ENCODE peak calls at places on chromosomes 5 and 9, in ten cellular contexts. E, M, W, G, I, K, S, O, V and D are unnamed samples.

GRCh38 chr5:178532236-178532635 is 58.0 kb downstream of the COL23A1 start:
- DNase-seq in G (peak), V (no peak), W (no peak), M (no peak), I (no peak), O (no peak), K (no peak), S (no peak), E (no peak), D (no peak)

GRCh38 chr9:5326893-5327548 is 12.7 kb downstream of the RLN1 start:
- DNase-seq in V (no peak), K (no peak), E (peak), O (peak), W (no peak), M (no peak), I (peak), S (no peak), G (no peak), D (peak)

GRCh38 chr5:32713396-32714381 is 2.6 kb downstream of the NPR3 start:
- DNase-seq in S (no peak), K (peak), V (no peak), E (no peak), W (no peak), G (peak), M (no peak), I (peak), O (no peak), D (peak)

GRCh38 chr5:64165500-64166200 is at the start of gene RNF180:
- DNase-seq in S (no peak), K (peak), O (peak), G (peak), E (no peak), M (peak), I (peak), W (peak), V (no peak), D (peak)

GRCh38 chr5:141412853-141413539 is at the start of gene PCDHGA10:
- DNase-seq in V (no peak), G (no peak), M (no peak), O (peak), S (no peak), W (peak), E (peak), K (peak), I (peak), D (no peak)

GRCh38 chr5:142845402-142845901 is 75.3 kb downstream of the ARHGAP26 start:
- DNase-seq in V (no peak), K (no peak), G (no peak), W (peak), E (no peak), O (no peak), M (no peak), S (no peak), I (no peak), D (no peak)

GRCh38 chr5:109823597-109823996 is 133.9 kb downstream of the MAN2A1 start:
- DNase-seq in O (no peak), M (peak), S (no peak), V (no peak), G (no peak), E (no peak), K (no peak), W (no peak), I (no peak), D (no peak)

GRCh38 chr9:35518981-35519679 is 29.2 kb downstream of the RUSC2 start:
- DNase-seq in K (no peak), G (no peak), I (no peak), M (no peak), E (no peak), V (no peak), W (no peak), S (no peak), O (no peak), D (no peak)

GRCh38 chr5:36158144-36158543 is 6.2 kb downstream of the SKP2 start:
- DNase-seq in G (no peak), E (no peak), W (no peak), O (no peak), V (no peak), K (no peak), M (no peak), S (no peak), I (no peak), D (no peak)

GRCh38 chr5:168979140-168979539 is 321.8 kb downstream of the SLIT3 start:
- DNase-seq in V (no peak), S (no peak), O (no peak), E (no peak), I (no peak), M (no peak), G (no peak), W (no peak), K (no peak), D (no peak)

GRCh38 chr5:177116631-177117373 is 16.8 kb upstream of the NSD1 start:
- DNase-seq in K (no peak), W (peak), M (no peak), V (peak), I (peak), G (peak), E (peak), O (peak), S (peak), D (peak)

GRCh38 chr5:961002-961710 is 47.4 kb upstream of the NKD2 start:
- DNase-seq in G (peak), V (peak), S (no peak), O (no peak), E (no peak), K (peak), I (no peak), W (no peak), M (no peak), D (no peak)

GRCh38 chr9:80964374-80964773 is 725.0 kb downstream of the TLE1 start:
- DNase-seq in I (no peak), E (no peak), G (no peak), V (no peak), K (no peak), S (no peak), M (no peak), O (no peak), W (no peak), D (no peak)

GRCh38 chr5:133780619-133781280 is 168.4 kb upstream of the FSTL4 start:
- DNase-seq in E (no peak), W (no peak), S (no peak), I (no peak), K (no peak), V (peak), O (no peak), M (no peak), G (no peak), D (no peak)

GRCh38 chr5:69052181-69052580 is 41.6 kb upstream of the SLC30A5 start:
- DNase-seq in E (no peak), V (no peak), W (no peak), I (no peak), O (no peak), K (no peak), G (no peak), M (no peak), S (no peak), D (no peak)

GRCh38 chr5:107736608-107737007 is 65.9 kb upstream of the EFNA5 start:
- DNase-seq in V (no peak), W (no peak), M (no peak), S (no peak), E (no peak), I (no peak), K (no peak), O (no peak), G (no peak), D (no peak)

GRCh38 chr5:169161022-169161680 is 139.8 kb downstream of the SLIT3 start:
- DNase-seq in K (peak), S (no peak), W (no peak), E (no peak), G (no peak), I (peak), V (peak), M (peak), O (no peak), D (no peak)

GRCh38 chr9:35646583-35647265 is 4.0 kb downstream of the SIT1 start:
- DNase-seq in V (peak), O (peak), G (peak), M (peak), E (peak), W (peak), S (peak), I (peak), K (peak), D (peak)

GRCh38 chr5:65506961-65507360 is 25.2 kb upstream of the ADAMTS6 start:
- DNase-seq in S (no peak), I (no peak), E (no peak), O (no peak), V (no peak), G (no peak), M (no peak), W (no peak), K (no peak), D (no peak)

GRCh38 chr9:133441571-133441970 is 18.2 kb upstream of the CACFD1 start:
- DNase-seq in S (no peak), K (no peak), O (no peak), M (no peak), G (no peak), I (no peak), W (no peak), E (no peak), V (no peak), D (no peak)

GRCh38 chr5:134122530-134122929 is 8.0 kb downstream of the TCF7 start:
- DNase-seq in M (no peak), G (peak), E (peak), V (no peak), O (peak), I (no peak), S (peak), K (no peak), W (peak), D (no peak)

GRCh38 chr5:134559672-134560071 is 34.2 kb downstream of the JADE2 start:
- DNase-seq in V (no peak), O (no peak), S (no peak), W (no peak), E (no peak), I (no peak), M (no peak), G (no peak), K (no peak), D (no peak)

GRCh38 chr5:77993799-77994318 is 217.7 kb upstream of the TBCA start:
- DNase-seq in M (no peak), E (no peak), W (no peak), G (no peak), O (no peak), I (no peak), S (no peak), V (no peak), K (no peak), D (no peak)

GRCh38 chr5:95822408-95823240 is at the start of gene GLRX:
- DNase-seq in M (peak), I (peak), W (peak), E (peak), G (peak), K (peak), S (no peak), V (no peak), O (peak), D (peak)

GRCh38 chr5:41290810-41291209 is 77.5 kb upstream of the C6 start:
- DNase-seq in I (no peak), K (no peak), S (no peak), O (no peak), V (no peak), G (peak), W (no peak), M (no peak), E (no peak), D (no peak)

GRCh38 chr5:56233230-56233629 is at the start of gene ANKRD55:
- DNase-seq in V (no peak), G (no peak), O (no peak), M (no peak), W (no peak), K (no peak), I (peak), S (no peak), E (no peak), D (no peak)

GRCh38 chr5:173051746-173052145 is 4.4 kb upstream of the CREBRF start:
- DNase-seq in I (no peak), M (no peak), E (no peak), K (no peak), O (no peak), V (no peak), S (no peak), W (no peak), G (no peak), D (no peak)

GRCh38 chr9:38445154-38446043 is 21.1 kb upstream of the IGFBPL1 start:
- DNase-seq in V (no peak), K (no peak), E (no peak), S (no peak), W (peak), O (no peak), I (no peak), G (no peak), M (no peak), D (no peak)

GRCh38 chr9:36499156-36499886 is 73.4 kb upstream of the MELK start:
- DNase-seq in K (no peak), S (no peak), I (peak), O (no peak), W (no peak), G (no peak), M (no peak), V (no peak), E (no peak), D (no peak)

GRCh38 chr9:92664394-92665152 is 5.4 kb downstream of the IPPK start:
- DNase-seq in W (peak), E (peak), K (no peak), G (peak), I (no peak), S (no peak), M (no peak), V (no peak), O (no peak), D (no peak)

GRCh38 chr5:66818935-66819328 is 222.7 kb downstream of the MAST4 start:
- DNase-seq in O (no peak), V (no peak), K (no peak), W (no peak), I (no peak), G (no peak), E (no peak), M (no peak), S (no peak), D (no peak)

DNA sequence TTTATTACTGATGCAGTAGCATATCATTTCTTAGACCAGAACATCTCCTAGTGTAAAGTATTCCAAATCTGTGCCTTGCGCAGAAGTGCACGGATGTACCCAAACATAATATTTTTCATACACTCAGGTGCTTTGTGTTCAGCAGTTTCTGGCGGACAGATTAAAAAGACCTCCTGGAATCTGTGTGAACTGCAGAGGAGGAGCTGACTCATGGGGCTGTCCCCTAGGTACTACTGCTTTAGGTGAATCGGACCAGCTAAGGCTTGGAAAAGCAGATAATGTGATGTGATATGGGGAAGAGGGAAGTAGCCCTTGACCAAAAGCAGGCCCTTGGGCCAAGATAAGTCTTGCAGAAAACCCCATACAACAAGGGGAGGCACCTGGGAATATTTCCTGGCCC is 310.1 kb downstream of the PLK2 start:
- DNase-seq in S (no peak), W (no peak), K (no peak), I (no peak), O (no peak), G (no peak), M (no peak), E (no peak), V (no peak), D (no peak)
- TF ChIP-seq CTCF in S (no peak), W (no peak), K (no peak), I (no peak), O (no peak), G (no peak), M (no peak), E (no peak), V (no peak), D (no peak)

DNA sequence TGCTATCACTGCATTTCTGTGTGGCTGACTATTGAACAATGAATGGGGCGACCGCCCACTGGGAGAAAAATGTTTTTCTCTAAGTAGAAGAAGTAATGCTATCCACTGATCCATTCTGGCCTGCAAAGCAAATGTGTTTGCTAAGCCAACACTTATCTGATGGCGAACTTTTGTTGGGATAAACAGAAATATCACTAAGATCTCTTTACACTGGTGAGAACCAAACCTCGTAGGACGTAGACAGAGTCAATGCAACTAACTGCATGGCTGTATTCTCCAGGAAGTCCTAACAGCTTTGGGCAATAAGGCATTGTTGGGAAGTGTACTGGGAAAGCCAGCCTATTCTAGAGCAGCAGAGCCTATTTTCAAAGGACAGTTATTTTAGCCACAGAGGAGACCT is 77.7 kb downstream of the ANKH start:
- DNase-seq in E (no peak), S (no peak), K (no peak), I (no peak), G (no peak), M (no peak), V (no peak), O (no peak), W (no peak), D (no peak)
- TF ChIP-seq CTCF in E (no peak), S (no peak), K (no peak), I (no peak), G (no peak), M (no peak), V (no peak), O (no peak), W (no peak), D (no peak)

GRCh38 chr9:100216178-100216787 is 117.2 kb downstream of the INVS start:
- DNase-seq in W (peak), K (no peak), G (no peak), M (peak), I (peak), S (peak), E (peak), O (peak), V (no peak), D (no peak)
- TF ChIP-seq CTCF in W (peak), K (peak), G (peak), M (peak), I (peak), S (peak), E (peak), O (no peak), V (no peak), D (peak)

GRCh38 chr5:53364098-53364497 is 116.3 kb upstream of the FST start:
- DNase-seq in I (no peak), G (no peak), S (no peak), V (no peak), O (no peak), M (no peak), K (no peak), E (no peak), W (no peak), D (no peak)
- TF ChIP-seq CTCF in I (no peak), G (no peak), S (no peak), V (no peak), O (no peak), M (no peak), K (no peak), E (no peak), W (no peak), D (no peak)

DNA sequence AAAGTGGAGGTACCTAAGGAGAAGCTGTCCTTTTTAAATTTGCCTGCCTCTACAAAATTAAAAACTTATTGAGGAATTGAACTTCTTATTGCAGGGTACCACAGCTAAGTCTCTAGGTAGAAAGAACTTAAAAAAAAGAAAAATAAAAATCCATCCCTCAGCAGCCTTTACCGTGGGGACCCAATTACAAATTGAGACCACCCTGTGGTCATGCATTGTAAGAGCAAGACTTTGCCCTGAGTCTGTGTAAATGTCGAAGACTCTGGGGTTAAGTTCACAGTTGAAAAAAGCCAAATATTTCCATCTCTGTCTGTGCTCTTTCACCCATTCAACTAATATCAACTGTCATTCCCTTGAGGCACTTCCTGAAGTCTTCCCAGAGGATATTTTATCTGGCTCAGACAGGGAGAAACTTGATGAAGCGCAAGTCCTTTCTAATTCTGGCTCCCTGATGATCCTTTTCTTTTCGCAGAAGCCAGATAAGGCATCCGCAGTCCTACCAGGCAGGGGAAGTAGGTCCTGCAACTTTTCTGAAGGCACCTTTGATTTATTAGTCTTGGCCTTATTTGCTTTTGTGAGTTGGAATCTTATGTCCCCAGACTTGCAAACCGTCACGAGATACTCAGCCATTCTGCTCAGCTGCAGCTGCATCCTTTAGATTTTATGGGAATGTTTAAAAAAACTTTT is 323.8 kb upstream of the WWC1 start:
- DNase-seq in M (no peak), O (no peak), G (no peak), I (no peak), K (no peak), V (no peak), S (no peak), W (no peak), E (no peak), D (no peak)
- TF ChIP-seq CTCF in M (no peak), O (no peak), G (no peak), I (no peak), K (peak), V (no peak), S (no peak), W (no peak), E (no peak), D (peak)

GRCh38 chr9:119370816-119371215 is 1.6 kb upstream of the BRINP1 start:
- DNase-seq in S (no peak), W (peak), G (no peak), E (no peak), V (no peak), O (no peak), I (peak), K (peak), M (peak), D (peak)

GRCh38 chr9:119372951-119373350 is 3.7 kb upstream of the BRINP1 start:
- DNase-seq in K (no peak), O (no peak), E (no peak), M (no peak), I (no peak), G (no peak), V (no peak), S (no peak), W (no peak), D (no peak)

GRCh38 chr9:119375892-119376291 is 6.7 kb upstream of the BRINP1 start:
- DNase-seq in K (no peak), V (no peak), W (peak), O (no peak), M (peak), E (no peak), I (peak), G (no peak), S (no peak), D (peak)
- TF ChIP-seq CTCF in K (peak), V (no peak), W (peak), O (no peak), M (peak), E (no peak), I (peak), G (no peak), S (no peak), D (peak)

DNA sequence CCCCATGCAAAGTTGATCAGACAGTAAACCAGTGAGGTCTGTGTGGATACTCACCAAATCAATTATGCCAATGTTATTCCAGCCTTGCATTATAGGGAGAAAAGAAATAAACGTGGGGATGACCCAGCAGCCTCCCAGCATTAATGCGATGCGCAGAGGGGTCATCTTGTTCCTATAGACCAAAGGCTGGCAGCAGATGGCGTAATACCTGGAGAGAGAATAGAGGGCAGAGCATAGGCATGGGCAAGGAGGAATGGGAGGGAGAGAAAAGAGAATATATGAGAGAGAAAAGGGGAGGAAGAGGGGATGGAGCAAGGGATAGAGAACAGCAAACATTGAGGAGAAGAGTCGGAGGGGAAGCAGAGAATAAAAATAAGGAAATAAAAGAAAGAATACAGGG is 131.2 kb downstream of the HTR4 start:
- DNase-seq in M (no peak), G (no peak), K (no peak), O (no peak), W (no peak), I (no peak), V (no peak), E (no peak), S (no peak), D (no peak)
- TF ChIP-seq CTCF in M (no peak), G (no peak), K (no peak), O (no peak), W (no peak), I (no peak), V (no peak), E (no peak), S (no peak), D (no peak)